ENCODE peak calls at places on chromosome 13, in five cellular contexts. F is transverse colon, I is K562, A is A549, J is tibial nerve. K is an unnamed sample.
A peak's percentile ranks its signal among the peaks of the same experiment; 100 is the strongest.

GRCh38 chr13:111939285-111940278 is 127.4 kb upstream of the SOX1 start:
- DNase-seq in F (no peak), A (no peak), J (no peak), I (no peak), K (peak; percentile 10)

GRCh38 chr13:114090476-114090875 is 41.9 kb downstream of the RASA3 start:
- DNase-seq in A (no peak), I (no peak), F (peak; percentile 13), J (no peak), K (peak; percentile 19)

GRCh38 chr13:73894995-73895571 is 239.1 kb downstream of the KLF12 start:
- DNase-seq in A (no peak), I (no peak), J (no peak), F (no peak), K (no peak)

GRCh38 chr13:22964245-22964966 is 216.4 kb upstream of the SGCG start:
- DNase-seq in A (no peak), J (no peak), I (no peak), F (no peak), K (no peak)

GRCh38 chr13:25468330-25469178 is 96.8 kb downstream of the ATP8A2 start:
- DNase-seq in F (no peak), A (no peak), I (peak; percentile 90), J (no peak), K (peak; percentile 86)

GRCh38 chr13:20512042-20512683 is 13.5 kb downstream of the CRYL1 start:
- DNase-seq in I (no peak), J (no peak), F (no peak), A (no peak), K (no peak)

GRCh38 chr13:26629260-26629659 is 71.8 kb downstream of the WASF3 start:
- DNase-seq in F (no peak), I (no peak), J (no peak), A (peak; percentile 4), K (no peak)

GRCh38 chr13:77697208-77698103 is at the start of gene SLAIN1:
- DNase-seq in J (peak; percentile 54), F (peak; percentile 80), A (peak; percentile 49), I (peak; percentile 86), K (peak; percentile 92)

GRCh38 chr13:110400786-110401533 is 93.9 kb downstream of the COL4A2 start:
- DNase-seq in I (no peak), J (no peak), A (no peak), F (no peak), K (no peak)

GRCh38 chr13:37656247-37656940 is 57.8 kb upstream of the POSTN start:
- DNase-seq in J (no peak), I (no peak), F (no peak), A (peak; percentile 78), K (no peak)

GRCh38 chr13:72782717-72783116 is 784 bp downstream of the PIBF1 start:
- DNase-seq in F (no peak), A (peak; percentile 19), J (no peak), I (no peak), K (no peak)

GRCh38 chr13:100300708-100301107 is 211.8 kb downstream of the PCCA start:
- DNase-seq in I (no peak), A (no peak), J (no peak), F (no peak), K (no peak)

GRCh38 chr13:26784704-26785639 is 24.4 kb upstream of the GPR12 start:
- DNase-seq in F (peak; percentile 27), A (no peak), I (no peak), J (peak; percentile 13), K (no peak)

GRCh38 chr13:108742681-108743080 is 113.3 kb downstream of the MYO16 start:
- DNase-seq in A (no peak), I (no peak), J (no peak), F (no peak), K (no peak)

GRCh38 chr13:99892189-99892588 is 79.4 kb downstream of the ZIC5 start:
- DNase-seq in A (no peak), I (no peak), J (no peak), F (no peak), K (no peak)

GRCh38 chr13:21058361-21058760 is 3.0 kb downstream of the LATS2 start:
- DNase-seq in F (no peak), J (no peak), I (no peak), A (no peak), K (no peak)

GRCh38 chr13:114055766-114056165 is 76.7 kb downstream of the RASA3 start:
- DNase-seq in F (no peak), A (no peak), J (no peak), I (no peak), K (no peak)

GRCh38 chr13:91211548-91211947 is 135.9 kb upstream of the MIR17HG start:
- DNase-seq in J (no peak), F (no peak), A (no peak), I (no peak), K (no peak)

GRCh38 chr13:91133941-91134772 is 213.3 kb upstream of the MIR17HG start:
- DNase-seq in A (peak; percentile 57), J (peak; percentile 55), I (peak; percentile 96), F (peak; percentile 31), K (no peak)

GRCh38 chr13:111031531-111031961 is 83.6 kb upstream of the ARHGEF7 start:
- DNase-seq in J (no peak), I (no peak), A (no peak), F (peak; percentile 17), K (no peak)

GRCh38 chr13:36858285-36858684 is 39.3 kb downstream of the RFXAP start:
- DNase-seq in A (peak; percentile 53), F (no peak), I (peak; percentile 11), J (peak; percentile 8), K (no peak)

GRCh38 chr13:97068146-97068545 is 73.9 kb upstream of the OXGR1 start:
- DNase-seq in A (no peak), J (no peak), F (no peak), I (no peak), K (no peak)

GRCh38 chr13:58531614-58532013 is 900.1 kb downstream of the PCDH17 start:
- DNase-seq in I (no peak), A (no peak), F (no peak), J (no peak), K (no peak)

GRCh38 chr13:61029064-61029463 is 386.6 kb downstream of the PCDH20 start:
- DNase-seq in J (no peak), A (no peak), F (no peak), I (no peak), K (no peak)

GRCh38 chr13:71865858-71866172 is 1.2 kb downstream of the DACH1 start:
- DNase-seq in A (no peak), I (no peak), F (peak; percentile 10), J (no peak), K (peak; percentile 25)

GRCh38 chr13:33933810-33934209 is 115.9 kb downstream of the RFC3 start:
- DNase-seq in F (no peak), A (no peak), I (no peak), J (no peak), K (no peak)

GRCh38 chr13:112885782-112886268 is 83.2 kb upstream of the MCF2L start:
- DNase-seq in A (peak; percentile 61), I (peak; percentile 53), F (peak; percentile 85), J (peak; percentile 60), K (peak; percentile 63)

GRCh38 chr13:113836917-113837553 is 26.8 kb downstream of the GAS6 start:
- DNase-seq in J (peak; percentile 75), I (no peak), F (no peak), A (peak; percentile 92), K (no peak)

GRCh38 chr13:109496216-109496615 is 290.2 kb downstream of the IRS2 start:
- DNase-seq in A (no peak), J (no peak), F (no peak), I (no peak), K (no peak)

GRCh38 chr13:114038211-114038613 is 64.3 kb upstream of the C13orf46 start:
- DNase-seq in F (no peak), I (no peak), A (no peak), J (no peak), K (peak; percentile 81)

GRCh38 chr13:66503890-66504289 is 726.2 kb downstream of the PCDH9 start:
- DNase-seq in J (no peak), I (no peak), A (peak; percentile 76), F (no peak), K (no peak)

GRCh38 chr13:110923777-110924638 is 9.1 kb upstream of the ANKRD10 start:
- DNase-seq in F (no peak), A (no peak), I (no peak), J (no peak), K (no peak)

GRCh38 chr13:105462098-105462497 is 1073.4 kb downstream of the EFNB2 start:
- DNase-seq in I (no peak), F (no peak), J (no peak), A (no peak), K (no peak)
- TF ChIP-seq EP300 in I (no peak), F (no peak), J (no peak), A (no peak), K (no peak)

DNA sequence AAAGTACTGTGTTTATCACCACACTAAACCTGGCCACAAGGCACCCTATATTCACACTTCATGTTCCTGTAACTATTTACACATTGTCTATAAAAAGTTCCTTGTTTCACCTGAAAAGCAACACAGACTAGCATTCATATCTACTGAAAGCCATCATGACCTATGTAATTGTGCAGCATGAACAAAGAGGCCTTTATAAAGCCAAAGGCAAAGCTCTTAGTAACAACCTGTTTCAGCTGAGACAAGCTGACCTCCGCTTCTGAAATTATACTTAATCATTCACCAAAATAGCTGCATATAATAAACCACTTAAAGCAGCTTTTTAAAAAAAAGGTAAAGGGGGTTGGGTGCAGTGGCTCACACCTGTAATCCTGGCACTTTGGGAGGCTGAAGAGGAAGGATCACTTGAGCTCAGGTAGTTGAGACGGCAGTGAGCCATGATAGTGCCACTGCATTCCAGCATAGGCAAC is 106.3 kb downstream of the SLC25A15 start:
- DNase-seq in J (no peak), A (no peak), F (peak; percentile 41), I (no peak), K (no peak)
- TF ChIP-seq EP300 in J (no peak), A (no peak), F (no peak), I (no peak), K (no peak)

GRCh38 chr13:46656786-46657185 is 103.8 kb downstream of the LRCH1 start:
- DNase-seq in J (no peak), I (no peak), A (no peak), F (no peak), K (no peak)
- TF ChIP-seq EP300 in J (no peak), I (no peak), A (no peak), F (no peak), K (no peak)

GRCh38 chr13:28052945-28053344 is 47.4 kb downstream of the FLT3 start:
- DNase-seq in I (no peak), J (no peak), A (no peak), F (no peak), K (no peak)

GRCh38 chr13:28055362-28055761 is 45.0 kb downstream of the FLT3 start:
- DNase-seq in J (no peak), A (no peak), F (no peak), I (no peak), K (no peak)

GRCh38 chr13:28059214-28059613 is 41.2 kb downstream of the FLT3 start:
- DNase-seq in I (peak; percentile 48), J (peak; percentile 23), A (peak; percentile 35), F (peak; percentile 51), K (no peak)

GRCh38 chr13:28056426-28056825 is 44.0 kb downstream of the FLT3 start:
- DNase-seq in F (peak; percentile 37), J (no peak), I (no peak), A (no peak), K (no peak)

GRCh38 chr13:28056970-28057712 is 43.2 kb downstream of the FLT3 start:
- DNase-seq in I (no peak), A (no peak), J (no peak), F (no peak), K (no peak)
- TF ChIP-seq EP300 in I (no peak), A (no peak), J (no peak), F (no peak), K (no peak)